ENCODE peak calls at places on chromosome 12, in four cellular contexts. One of them, this sample, is unnamed.

GRCh38 chr12:68608191-68608590 is 2.5 kb upstream of the RAP1B start:
- DNase-seq in endothelial cell: no peak
- DNase-seq in stimulated activated effector memory CD8-positive, alpha-beta T cell treated with anti-CD3 and anti-CD28 coated beads, Interleukin-12 subunit alpha, Interleukin-12 subunit beta, amount 100 ng/mL, for 72 hours: no peak
- DNase-seq in stimulated activated CD8-positive, alpha-beta memory T cell treated with anti-CD3 and anti-CD28 coated beads, Interleukin-4, amount 100 ng/mL, for 24 hours: no peak
- DNase-seq in this sample: no peak

GRCh38 chr12:95724767-95725166 is 65.8 kb downstream of the NTN4 start:
- DNase-seq in endothelial cell: no peak
- DNase-seq in stimulated activated effector memory CD8-positive, alpha-beta T cell treated with anti-CD3 and anti-CD28 coated beads, Interleukin-12 subunit alpha, Interleukin-12 subunit beta, amount 100 ng/mL, for 72 hours: no peak
- DNase-seq in stimulated activated CD8-positive, alpha-beta memory T cell treated with anti-CD3 and anti-CD28 coated beads, Interleukin-4, amount 100 ng/mL, for 24 hours: no peak
- DNase-seq in this sample: no peak

GRCh38 chr12:104565606-104566243 is 109.0 kb downstream of the CHST11 start:
- DNase-seq in endothelial cell: no peak
- DNase-seq in stimulated activated effector memory CD8-positive, alpha-beta T cell treated with anti-CD3 and anti-CD28 coated beads, Interleukin-12 subunit alpha, Interleukin-12 subunit beta, amount 100 ng/mL, for 72 hours: no peak
- DNase-seq in stimulated activated CD8-positive, alpha-beta memory T cell treated with anti-CD3 and anti-CD28 coated beads, Interleukin-4, amount 100 ng/mL, for 24 hours: no peak
- DNase-seq in this sample: no peak

GRCh38 chr12:53482626-53483165 is 16.6 kb downstream of the MAP3K12 start:
- DNase-seq in endothelial cell: no peak
- DNase-seq in stimulated activated effector memory CD8-positive, alpha-beta T cell treated with anti-CD3 and anti-CD28 coated beads, Interleukin-12 subunit alpha, Interleukin-12 subunit beta, amount 100 ng/mL, for 72 hours: no peak
- DNase-seq in stimulated activated CD8-positive, alpha-beta memory T cell treated with anti-CD3 and anti-CD28 coated beads, Interleukin-4, amount 100 ng/mL, for 24 hours: no peak
- DNase-seq in this sample: no peak

GRCh38 chr12:119412811-119413794 is 78.6 kb downstream of the CCDC60 start:
- DNase-seq in endothelial cell: peak
- DNase-seq in stimulated activated effector memory CD8-positive, alpha-beta T cell treated with anti-CD3 and anti-CD28 coated beads, Interleukin-12 subunit alpha, Interleukin-12 subunit beta, amount 100 ng/mL, for 72 hours: peak
- DNase-seq in stimulated activated CD8-positive, alpha-beta memory T cell treated with anti-CD3 and anti-CD28 coated beads, Interleukin-4, amount 100 ng/mL, for 24 hours: no peak
- DNase-seq in this sample: peak

GRCh38 chr12:53670966-53671365 is 4.9 kb downstream of the ATP5MC2 start:
- DNase-seq in endothelial cell: no peak
- DNase-seq in stimulated activated effector memory CD8-positive, alpha-beta T cell treated with anti-CD3 and anti-CD28 coated beads, Interleukin-12 subunit alpha, Interleukin-12 subunit beta, amount 100 ng/mL, for 72 hours: no peak
- DNase-seq in stimulated activated CD8-positive, alpha-beta memory T cell treated with anti-CD3 and anti-CD28 coated beads, Interleukin-4, amount 100 ng/mL, for 24 hours: no peak
- DNase-seq in this sample: no peak

GRCh38 chr12:100797246-100797645 is 2.7 kb downstream of the ANO4 start:
- DNase-seq in endothelial cell: no peak
- DNase-seq in stimulated activated effector memory CD8-positive, alpha-beta T cell treated with anti-CD3 and anti-CD28 coated beads, Interleukin-12 subunit alpha, Interleukin-12 subunit beta, amount 100 ng/mL, for 72 hours: no peak
- DNase-seq in stimulated activated CD8-positive, alpha-beta memory T cell treated with anti-CD3 and anti-CD28 coated beads, Interleukin-4, amount 100 ng/mL, for 24 hours: no peak
- DNase-seq in this sample: no peak

GRCh38 chr12:91902860-91903683 is 242.6 kb downstream of the BTG1 start:
- DNase-seq in endothelial cell: no peak
- DNase-seq in stimulated activated effector memory CD8-positive, alpha-beta T cell treated with anti-CD3 and anti-CD28 coated beads, Interleukin-12 subunit alpha, Interleukin-12 subunit beta, amount 100 ng/mL, for 72 hours: no peak
- DNase-seq in stimulated activated CD8-positive, alpha-beta memory T cell treated with anti-CD3 and anti-CD28 coated beads, Interleukin-4, amount 100 ng/mL, for 24 hours: no peak
- DNase-seq in this sample: no peak

GRCh38 chr12:52380271-52380694 is 5.2 kb downstream of the KRT84 start:
- DNase-seq in endothelial cell: peak
- DNase-seq in stimulated activated effector memory CD8-positive, alpha-beta T cell treated with anti-CD3 and anti-CD28 coated beads, Interleukin-12 subunit alpha, Interleukin-12 subunit beta, amount 100 ng/mL, for 72 hours: no peak
- DNase-seq in stimulated activated CD8-positive, alpha-beta memory T cell treated with anti-CD3 and anti-CD28 coated beads, Interleukin-4, amount 100 ng/mL, for 24 hours: no peak
- DNase-seq in this sample: peak

GRCh38 chr12:50160643-50161042 is 6.5 kb downstream of the CERS5 start:
- DNase-seq in endothelial cell: no peak
- DNase-seq in stimulated activated effector memory CD8-positive, alpha-beta T cell treated with anti-CD3 and anti-CD28 coated beads, Interleukin-12 subunit alpha, Interleukin-12 subunit beta, amount 100 ng/mL, for 72 hours: no peak
- DNase-seq in stimulated activated CD8-positive, alpha-beta memory T cell treated with anti-CD3 and anti-CD28 coated beads, Interleukin-4, amount 100 ng/mL, for 24 hours: no peak
- DNase-seq in this sample: no peak

GRCh38 chr12:59036341-59036740 is 116.0 kb upstream of the LRIG3 start:
- DNase-seq in endothelial cell: no peak
- DNase-seq in stimulated activated effector memory CD8-positive, alpha-beta T cell treated with anti-CD3 and anti-CD28 coated beads, Interleukin-12 subunit alpha, Interleukin-12 subunit beta, amount 100 ng/mL, for 72 hours: no peak
- DNase-seq in stimulated activated CD8-positive, alpha-beta memory T cell treated with anti-CD3 and anti-CD28 coated beads, Interleukin-4, amount 100 ng/mL, for 24 hours: no peak
- DNase-seq in this sample: no peak

GRCh38 chr12:90211017-90211416 is 502.4 kb upstream of the ATP2B1 start:
- DNase-seq in endothelial cell: no peak
- DNase-seq in stimulated activated effector memory CD8-positive, alpha-beta T cell treated with anti-CD3 and anti-CD28 coated beads, Interleukin-12 subunit alpha, Interleukin-12 subunit beta, amount 100 ng/mL, for 72 hours: no peak
- DNase-seq in stimulated activated CD8-positive, alpha-beta memory T cell treated with anti-CD3 and anti-CD28 coated beads, Interleukin-4, amount 100 ng/mL, for 24 hours: no peak
- DNase-seq in this sample: no peak

GRCh38 chr12:49259452-49259851 is 5.4 kb upstream of the TUBA1C start:
- DNase-seq in endothelial cell: no peak
- DNase-seq in stimulated activated effector memory CD8-positive, alpha-beta T cell treated with anti-CD3 and anti-CD28 coated beads, Interleukin-12 subunit alpha, Interleukin-12 subunit beta, amount 100 ng/mL, for 72 hours: no peak
- DNase-seq in stimulated activated CD8-positive, alpha-beta memory T cell treated with anti-CD3 and anti-CD28 coated beads, Interleukin-4, amount 100 ng/mL, for 24 hours: no peak
- DNase-seq in this sample: no peak

GRCh38 chr12:106247731-106248176 is at the start of gene CKAP4:
- DNase-seq in endothelial cell: peak
- DNase-seq in stimulated activated effector memory CD8-positive, alpha-beta T cell treated with anti-CD3 and anti-CD28 coated beads, Interleukin-12 subunit alpha, Interleukin-12 subunit beta, amount 100 ng/mL, for 72 hours: peak
- DNase-seq in stimulated activated CD8-positive, alpha-beta memory T cell treated with anti-CD3 and anti-CD28 coated beads, Interleukin-4, amount 100 ng/mL, for 24 hours: peak
- DNase-seq in this sample: peak

GRCh38 chr12:124028560-124028935 is 55.5 kb downstream of the ZNF664 start:
- DNase-seq in endothelial cell: no peak
- DNase-seq in stimulated activated effector memory CD8-positive, alpha-beta T cell treated with anti-CD3 and anti-CD28 coated beads, Interleukin-12 subunit alpha, Interleukin-12 subunit beta, amount 100 ng/mL, for 72 hours: no peak
- DNase-seq in stimulated activated CD8-positive, alpha-beta memory T cell treated with anti-CD3 and anti-CD28 coated beads, Interleukin-4, amount 100 ng/mL, for 24 hours: no peak
- DNase-seq in this sample: no peak

GRCh38 chr12:44000309-44000952 is 164.6 kb downstream of the TMEM117 start:
- DNase-seq in endothelial cell: peak
- DNase-seq in stimulated activated effector memory CD8-positive, alpha-beta T cell treated with anti-CD3 and anti-CD28 coated beads, Interleukin-12 subunit alpha, Interleukin-12 subunit beta, amount 100 ng/mL, for 72 hours: peak
- DNase-seq in stimulated activated CD8-positive, alpha-beta memory T cell treated with anti-CD3 and anti-CD28 coated beads, Interleukin-4, amount 100 ng/mL, for 24 hours: no peak
- DNase-seq in this sample: peak

GRCh38 chr12:120388711-120389431 is 19.9 kb upstream of the MSI1 start:
- DNase-seq in endothelial cell: no peak
- DNase-seq in stimulated activated effector memory CD8-positive, alpha-beta T cell treated with anti-CD3 and anti-CD28 coated beads, Interleukin-12 subunit alpha, Interleukin-12 subunit beta, amount 100 ng/mL, for 72 hours: no peak
- DNase-seq in stimulated activated CD8-positive, alpha-beta memory T cell treated with anti-CD3 and anti-CD28 coated beads, Interleukin-4, amount 100 ng/mL, for 24 hours: no peak
- DNase-seq in this sample: no peak

GRCh38 chr12:123741937-123742572 is 20.0 kb upstream of the DNAH10 start:
- DNase-seq in endothelial cell: no peak
- DNase-seq in stimulated activated effector memory CD8-positive, alpha-beta T cell treated with anti-CD3 and anti-CD28 coated beads, Interleukin-12 subunit alpha, Interleukin-12 subunit beta, amount 100 ng/mL, for 72 hours: no peak
- DNase-seq in stimulated activated CD8-positive, alpha-beta memory T cell treated with anti-CD3 and anti-CD28 coated beads, Interleukin-4, amount 100 ng/mL, for 24 hours: peak
- DNase-seq in this sample: no peak

GRCh38 chr12:26691234-26691970 is 141.6 kb downstream of the ITPR2 start:
- DNase-seq in endothelial cell: no peak
- DNase-seq in stimulated activated effector memory CD8-positive, alpha-beta T cell treated with anti-CD3 and anti-CD28 coated beads, Interleukin-12 subunit alpha, Interleukin-12 subunit beta, amount 100 ng/mL, for 72 hours: no peak
- DNase-seq in stimulated activated CD8-positive, alpha-beta memory T cell treated with anti-CD3 and anti-CD28 coated beads, Interleukin-4, amount 100 ng/mL, for 24 hours: no peak
- DNase-seq in this sample: no peak

GRCh38 chr12:42119085-42119633 is 25.5 kb downstream of the GXYLT1 start:
- DNase-seq in endothelial cell: no peak
- DNase-seq in stimulated activated effector memory CD8-positive, alpha-beta T cell treated with anti-CD3 and anti-CD28 coated beads, Interleukin-12 subunit alpha, Interleukin-12 subunit beta, amount 100 ng/mL, for 72 hours: no peak
- DNase-seq in stimulated activated CD8-positive, alpha-beta memory T cell treated with anti-CD3 and anti-CD28 coated beads, Interleukin-4, amount 100 ng/mL, for 24 hours: no peak
- DNase-seq in this sample: no peak

GRCh38 chr12:101697197-101697929 is at the start of gene CHPT1:
- DNase-seq in endothelial cell: peak
- DNase-seq in stimulated activated effector memory CD8-positive, alpha-beta T cell treated with anti-CD3 and anti-CD28 coated beads, Interleukin-12 subunit alpha, Interleukin-12 subunit beta, amount 100 ng/mL, for 72 hours: peak
- DNase-seq in stimulated activated CD8-positive, alpha-beta memory T cell treated with anti-CD3 and anti-CD28 coated beads, Interleukin-4, amount 100 ng/mL, for 24 hours: peak
- DNase-seq in this sample: peak

GRCh38 chr12:58252914-58253313 is 311.5 kb downstream of the ATP23 start:
- DNase-seq in endothelial cell: no peak
- DNase-seq in stimulated activated effector memory CD8-positive, alpha-beta T cell treated with anti-CD3 and anti-CD28 coated beads, Interleukin-12 subunit alpha, Interleukin-12 subunit beta, amount 100 ng/mL, for 72 hours: no peak
- DNase-seq in stimulated activated CD8-positive, alpha-beta memory T cell treated with anti-CD3 and anti-CD28 coated beads, Interleukin-4, amount 100 ng/mL, for 24 hours: no peak
- DNase-seq in this sample: no peak

GRCh38 chr12:48003226-48004038 is 844 bp downstream of the COL2A1 start:
- DNase-seq in endothelial cell: no peak
- DNase-seq in stimulated activated effector memory CD8-positive, alpha-beta T cell treated with anti-CD3 and anti-CD28 coated beads, Interleukin-12 subunit alpha, Interleukin-12 subunit beta, amount 100 ng/mL, for 72 hours: peak
- DNase-seq in stimulated activated CD8-positive, alpha-beta memory T cell treated with anti-CD3 and anti-CD28 coated beads, Interleukin-4, amount 100 ng/mL, for 24 hours: no peak
- DNase-seq in this sample: peak

GRCh38 chr12:67456281-67456918 is 187.2 kb downstream of the CAND1 start:
- DNase-seq in endothelial cell: no peak
- DNase-seq in stimulated activated effector memory CD8-positive, alpha-beta T cell treated with anti-CD3 and anti-CD28 coated beads, Interleukin-12 subunit alpha, Interleukin-12 subunit beta, amount 100 ng/mL, for 72 hours: no peak
- DNase-seq in stimulated activated CD8-positive, alpha-beta memory T cell treated with anti-CD3 and anti-CD28 coated beads, Interleukin-4, amount 100 ng/mL, for 24 hours: no peak
- DNase-seq in this sample: no peak

GRCh38 chr12:100138048-100138907 is 4.4 kb downstream of the BLTP3B start:
- DNase-seq in endothelial cell: no peak
- DNase-seq in stimulated activated effector memory CD8-positive, alpha-beta T cell treated with anti-CD3 and anti-CD28 coated beads, Interleukin-12 subunit alpha, Interleukin-12 subunit beta, amount 100 ng/mL, for 72 hours: no peak
- DNase-seq in stimulated activated CD8-positive, alpha-beta memory T cell treated with anti-CD3 and anti-CD28 coated beads, Interleukin-4, amount 100 ng/mL, for 24 hours: no peak
- DNase-seq in this sample: no peak

GRCh38 chr12:7806863-7807487 is 17.8 kb downstream of the NANOG start:
- DNase-seq in endothelial cell: peak
- DNase-seq in stimulated activated effector memory CD8-positive, alpha-beta T cell treated with anti-CD3 and anti-CD28 coated beads, Interleukin-12 subunit alpha, Interleukin-12 subunit beta, amount 100 ng/mL, for 72 hours: peak
- DNase-seq in stimulated activated CD8-positive, alpha-beta memory T cell treated with anti-CD3 and anti-CD28 coated beads, Interleukin-4, amount 100 ng/mL, for 24 hours: peak
- DNase-seq in this sample: peak

GRCh38 chr12:29278673-29279420 is 102.1 kb downstream of the ERGIC2 start:
- DNase-seq in endothelial cell: no peak
- DNase-seq in stimulated activated effector memory CD8-positive, alpha-beta T cell treated with anti-CD3 and anti-CD28 coated beads, Interleukin-12 subunit alpha, Interleukin-12 subunit beta, amount 100 ng/mL, for 72 hours: no peak
- DNase-seq in stimulated activated CD8-positive, alpha-beta memory T cell treated with anti-CD3 and anti-CD28 coated beads, Interleukin-4, amount 100 ng/mL, for 24 hours: no peak
- DNase-seq in this sample: no peak

This sample was measured in HuH-7.5.